ENCODE peak calls at places on chromosome 18, in five cellular contexts. K, V, Y, U and X are unnamed samples. For H3K27me3, the result is how much of the 10 kb centered on the place peaks cover.

GRCh38 chr18:6811816-6812215 is 82.3 kb downstream of the ARHGAP28 start:
- DNase-seq in V (no peak), U (peak), K (no peak), Y (peak), X (no peak)

GRCh38 chr18:22504251-22504650 is 86.5 kb upstream of the CTAGE1 start:
- DNase-seq in V (no peak), K (no peak), Y (no peak), U (no peak), X (no peak)

GRCh38 chr18:46555724-46556123 is 101.3 kb downstream of the LOXHD1 start:
- DNase-seq in K (no peak), Y (peak), V (peak), U (peak), X (no peak)

GRCh38 chr18:77054606-77055428 is 77.8 kb downstream of the MBP start:
- DNase-seq in K (peak), U (peak), V (peak), Y (peak), X (no peak)

GRCh38 chr18:29012364-29012763 is 835.4 kb upstream of the CDH2 start:
- DNase-seq in V (no peak), Y (no peak), K (no peak), U (no peak), X (no peak)

GRCh38 chr18:34522627-34523026 is 187.5 kb upstream of the DTNA start:
- DNase-seq in K (no peak), U (no peak), V (peak), Y (peak), X (peak)

GRCh38 chr18:14747513-14748474 is at the start of gene ANKRD30B:
- DNase-seq in V (peak), U (no peak), Y (no peak), K (no peak), X (no peak)

GRCh38 chr18:61984293-61984692 is 91.5 kb upstream of the RNF152 start:
- DNase-seq in K (no peak), V (no peak), Y (no peak), U (no peak), X (no peak)

GRCh38 chr18:23069481-23069880 is 65.8 kb upstream of the CABLES1 start:
- DNase-seq in K (peak), U (no peak), Y (no peak), V (no peak), X (no peak)

GRCh38 chr18:11156977-11157376 is 7.6 kb upstream of the PIEZO2 start:
- DNase-seq in Y (no peak), U (no peak), V (no peak), K (no peak), X (no peak)

GRCh38 chr18:11154983-11155759 is 5.8 kb upstream of the PIEZO2 start:
- DNase-seq in U (no peak), V (no peak), K (no peak), Y (no peak), X (no peak)

GRCh38 chr18:11150271-11150615 is 874 bp upstream of the PIEZO2 start:
- DNase-seq in Y (no peak), U (no peak), K (no peak), V (no peak), X (no peak)

GRCh38 chr18:11153096-11153495 is 3.7 kb upstream of the PIEZO2 start:
- DNase-seq in V (no peak), K (no peak), U (no peak), Y (no peak), X (no peak)

DNA sequence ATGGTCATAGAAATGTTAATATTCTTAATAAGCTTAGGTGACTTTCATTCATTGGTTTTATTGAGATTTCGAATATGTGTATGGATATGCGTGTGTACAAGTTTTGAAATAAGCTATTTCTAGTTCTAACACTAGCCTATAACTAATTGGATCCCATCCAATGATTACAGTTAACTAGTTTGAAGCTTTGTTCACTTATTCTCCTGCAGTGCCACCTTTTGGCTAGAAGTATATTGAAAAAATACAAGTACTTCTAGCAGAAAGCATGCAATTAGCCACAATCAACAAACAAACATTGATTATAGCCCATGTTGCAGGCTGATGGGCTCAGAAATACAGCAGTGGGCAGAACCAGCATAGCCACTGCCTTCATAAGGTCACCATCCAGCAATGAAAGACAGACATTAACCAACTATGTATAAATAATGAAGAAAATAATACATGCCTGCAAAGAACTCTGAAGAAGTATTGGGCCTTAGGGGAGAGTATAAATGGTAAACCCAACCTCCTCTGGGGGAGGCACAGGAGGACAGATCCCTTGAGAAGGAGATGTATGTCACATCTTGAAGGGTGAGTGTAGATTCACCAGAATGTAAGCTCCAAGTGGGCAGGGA is 5.1 kb upstream of the PIEZO2 start:
- DNase-seq in U (peak), V (no peak), Y (peak), K (no peak), X (no peak)
- H3K27me3 ChIP-seq in U (under half), V (half or more), Y (under half), K (under half), X (under half)

GRCh38 chr18:9334351-9335254 is at the start of gene TWSG1:
- DNase-seq in U (peak), V (peak), Y (peak), K (peak), X (peak)
- TF ChIP-seq CTCF in U (peak), V (peak), Y (peak), K (no peak), X (no peak)

GRCh38 chr18:75210274-75211001 is at the start of gene TSHZ1:
- DNase-seq in K (peak), U (peak), Y (peak), V (peak), X (no peak)
- H3K27me3 ChIP-seq in K (under half), U (under half), Y (under half), V (under half), X (under half)

GRCh38 chr18:68662779-68663178 is 52.1 kb downstream of the TMX3 start:
- DNase-seq in U (peak), V (no peak), Y (no peak), K (no peak), X (no peak)
- TF ChIP-seq CTCF in U (peak), V (peak), Y (peak), K (no peak), X (no peak)

GRCh38 chr18:45208164-45208563 is 407.1 kb upstream of the SLC14A2 start:
- DNase-seq in Y (no peak), U (no peak), V (no peak), K (no peak), X (no peak)
- H3K27me3 ChIP-seq in Y (under half), U (under half), V (under half), K (under half), X (under half)

GRCh38 chr18:12742453-12742852 is 39.6 kb downstream of the PSMG2 start:
- DNase-seq in U (peak), Y (peak), K (no peak), V (no peak), X (no peak)

GRCh38 chr18:12741351-12741750 is 38.5 kb downstream of the PSMG2 start:
- DNase-seq in V (peak), Y (no peak), K (no peak), U (peak), X (no peak)

DNA sequence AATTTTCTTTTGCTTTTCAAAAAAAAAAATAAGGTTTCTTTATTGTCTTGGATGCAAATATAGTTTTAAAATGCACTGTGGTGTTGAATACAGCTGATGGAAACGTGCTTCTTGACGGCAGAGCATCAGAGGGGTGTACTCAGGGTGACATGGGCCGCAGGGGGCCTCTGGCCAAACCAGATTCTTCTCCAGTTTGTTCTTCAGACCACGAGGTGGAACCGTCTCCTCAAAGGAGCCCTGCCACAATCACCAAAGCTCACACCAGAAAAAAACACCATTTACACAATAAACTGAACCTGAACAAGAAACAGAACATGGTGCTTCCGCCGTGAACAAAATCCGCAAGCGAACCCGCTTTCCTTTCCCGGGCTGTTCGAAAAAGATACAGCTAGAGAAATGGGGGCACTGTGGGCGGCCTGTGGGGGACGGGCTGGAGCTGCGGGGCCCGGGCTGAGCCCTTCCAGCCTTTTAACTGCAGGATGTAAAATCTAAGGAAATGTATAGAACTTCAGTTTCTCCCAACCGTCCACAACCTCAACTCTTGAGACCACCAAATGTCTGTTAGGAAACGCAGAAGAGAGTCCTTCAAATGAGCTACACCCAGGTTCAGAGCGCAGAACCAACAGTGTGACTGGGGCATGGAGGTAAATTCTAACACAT is 34.5 kb downstream of the PSMG2 start:
- DNase-seq in U (no peak), Y (no peak), K (no peak), V (no peak), X (no peak)
- TF ChIP-seq CTCF in U (no peak), Y (no peak), K (no peak), V (no peak), X (no peak)

GRCh38 chr18:13216732-13217465 is 1.7 kb upstream of the LDLRAD4 start:
- DNase-seq in Y (peak), V (peak), U (no peak), K (peak), X (peak)
- H3K27me3 ChIP-seq in Y (half or more), V (under half), U (half or more), K (under half), X (under half)